ENCODE peak calls at places on chromosomes 11 and 22, in eight cellular contexts. C, W, M, A, T, D, F and K are unnamed samples.

GRCh38 chr22:29727248-29727551 is 7.4 kb downstream of the CABP7 start:
- DNase-seq in A (peak; percentile 65), T (no peak), C (peak; percentile 27), M (no peak), D (no peak), W (peak; percentile 76), F (no peak), K (peak; percentile 81)

GRCh38 chr22:20434264-20434751 is 3.3 kb downstream of the SCARF2 start:
- DNase-seq in A (no peak), D (no peak), C (no peak), T (no peak), W (no peak), M (no peak), F (no peak), K (no peak)

GRCh38 chr22:49417833-49418232 is 409.8 kb downstream of the BRD1 start:
- DNase-seq in T (no peak), M (no peak), A (no peak), W (no peak), C (no peak), D (no peak), F (no peak), K (no peak)

GRCh38 chr11:38865922-38866321 is 2267.9 kb upstream of the RAG2 start:
- DNase-seq in F (no peak), W (no peak), T (no peak), M (no peak), C (no peak), A (no peak), D (no peak), K (no peak)

GRCh38 chr22:42760806-42761565 is 40.3 kb upstream of the A4GALT start:
- DNase-seq in D (no peak), C (no peak), W (no peak), M (no peak), F (no peak), A (no peak), T (no peak), K (no peak)

GRCh38 chr11:131600591-131600990 is 230.2 kb downstream of the NTM start:
- DNase-seq in M (peak; percentile 8), D (no peak), A (no peak), C (no peak), F (no peak), W (no peak), T (no peak), K (no peak)

GRCh38 chr11:38530226-38530625 is 1932.2 kb upstream of the RAG2 start:
- DNase-seq in T (peak; percentile 87), W (no peak), C (no peak), A (no peak), F (no peak), M (no peak), D (no peak), K (no peak)

GRCh38 chr11:9565822-9566560 is 7.5 kb upstream of the WEE1 start:
- DNase-seq in T (peak; percentile 100), D (no peak), F (peak; percentile 27), M (peak; percentile 98), C (peak; percentile 61), W (peak; percentile 19), A (peak; percentile 83), K (peak; percentile 76)

GRCh38 chr11:43928721-43929120 is 13.7 kb upstream of the C11orf96 start:
- DNase-seq in T (no peak), F (no peak), C (no peak), M (no peak), D (no peak), A (no peak), W (no peak), K (no peak)

GRCh38 chr11:96459751-96460150 is 69.9 kb downstream of the JRKL start:
- DNase-seq in A (no peak), W (no peak), M (no peak), D (no peak), F (no peak), T (no peak), C (no peak), K (no peak)

GRCh38 chr11:77089004-77089545 is 13.6 kb upstream of the OMP start:
- DNase-seq in D (no peak), C (no peak), F (peak; percentile 15), T (no peak), M (no peak), W (no peak), A (no peak), K (no peak)

GRCh38 chr11:119380160-119380815 is 1.2 kb downstream of the USP2 start:
- DNase-seq in W (no peak), A (no peak), D (no peak), F (no peak), M (no peak), T (no peak), C (no peak), K (no peak)

GRCh38 chr11:68956547-68957254 is 24.1 kb downstream of the MRGPRD start:
- DNase-seq in W (no peak), C (no peak), M (no peak), F (no peak), T (no peak), D (no peak), A (no peak), K (no peak)

GRCh38 chr22:25032066-25032465 is 79.5 kb downstream of the KIAA1671 start:
- DNase-seq in D (no peak), C (no peak), M (no peak), A (no peak), F (no peak), T (no peak), W (no peak), K (no peak)

GRCh38 chr22:46442217-46442853 is 95.1 kb downstream of the CELSR1 start:
- DNase-seq in W (no peak), F (no peak), D (no peak), A (no peak), C (no peak), T (no peak), M (no peak), K (no peak)

GRCh38 chr22:50157976-50158375 is 12.6 kb upstream of the PANX2 start:
- DNase-seq in M (no peak), C (peak; percentile 77), D (no peak), F (no peak), A (peak; percentile 79), T (peak; percentile 68), W (no peak), K (no peak)

GRCh38 chr11:35144811-35145210 is 5.8 kb downstream of the CD44 start:
- DNase-seq in A (no peak), M (no peak), W (no peak), F (no peak), C (no peak), D (no peak), T (no peak), K (no peak)

GRCh38 chr22:44358723-44359440 is 46.1 kb upstream of the SHISAL1 start:
- DNase-seq in D (no peak), T (no peak), M (no peak), W (peak; percentile 7), C (no peak), A (no peak), F (no peak), K (no peak)

GRCh38 chr11:104522650-104523049 is 358.7 kb upstream of the PDGFD start:
- DNase-seq in T (no peak), C (no peak), A (no peak), D (no peak), M (no peak), W (no peak), F (peak; percentile 13), K (no peak)

GRCh38 chr22:39994566-39995345 is at the start of gene FAM83F:
- DNase-seq in M (no peak), F (peak; percentile 85), C (peak; percentile 68), D (no peak), A (peak; percentile 86), W (peak; percentile 68), T (peak; percentile 69), K (peak; percentile 72)

GRCh38 chr11:125262825-125263218 is 98.3 kb downstream of the PKNOX2 start:
- DNase-seq in F (no peak), T (no peak), M (no peak), C (no peak), W (peak; percentile 31), D (peak; percentile 19), A (no peak), K (no peak)
- TF ChIP-seq CTCF in F (no peak), T (no peak), M (no peak), C (no peak), W (no peak), D (no peak), A (no peak), K (no peak)

GRCh38 chr11:65027213-65028067 is at the start of gene SNX15:
- DNase-seq in M (peak; percentile 91), W (peak; percentile 89), F (peak; percentile 91), A (peak; percentile 93), C (peak; percentile 99), T (peak; percentile 96), D (peak; percentile 87), K (peak; percentile 93)
- TF ChIP-seq CTCF in M (peak; percentile 60), W (peak; percentile 74), F (peak; percentile 24), A (peak; percentile 77), C (peak; percentile 66), T (peak; percentile 34), D (peak; percentile 90), K (no peak)

GRCh38 chr11:18012906-18013781 is at the start of gene SERGEF:
- DNase-seq in C (peak; percentile 97), F (peak; percentile 98), A (peak; percentile 98), D (peak; percentile 85), W (peak; percentile 94), M (peak; percentile 52), T (peak; percentile 93), K (peak; percentile 98)
- TF ChIP-seq CTCF in C (no peak), F (no peak), A (no peak), D (peak; percentile 64), W (no peak), M (no peak), T (no peak), K (no peak)

GRCh38 chr11:93225642-93226041 is 27.9 kb upstream of the SLC36A4 start:
- DNase-seq in C (no peak), D (no peak), M (no peak), F (no peak), W (no peak), A (no peak), T (no peak), K (no peak)
- TF ChIP-seq CTCF in C (no peak), D (peak; percentile 46), M (peak; percentile 15), F (no peak), W (no peak), A (peak; percentile 13), T (peak; percentile 16), K (no peak)

DNA sequence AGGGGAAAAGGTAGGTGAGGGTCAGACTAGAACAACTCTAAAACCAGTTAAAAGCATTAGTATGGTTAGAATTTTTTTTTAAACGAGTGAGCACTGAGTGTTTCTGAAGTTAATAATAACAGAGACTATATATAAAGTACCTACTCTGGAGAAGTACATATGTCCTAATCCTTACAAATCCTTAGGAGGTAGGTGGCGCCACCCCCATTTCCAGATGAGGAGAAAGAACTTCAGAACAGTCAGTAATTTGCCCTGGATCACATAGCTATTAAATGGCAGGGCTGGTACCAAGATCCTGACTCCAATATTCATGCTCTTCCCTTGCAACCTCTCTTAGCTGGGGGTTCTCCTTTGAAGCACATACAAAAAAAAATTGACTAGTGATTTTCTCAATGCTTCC is 80.5 kb downstream of the CLPB start:
- DNase-seq in W (peak; percentile 47), T (no peak), F (no peak), D (no peak), M (no peak), C (no peak), A (peak; percentile 38), K (no peak)
- TF ChIP-seq CTCF in W (no peak), T (peak; percentile 8), F (no peak), D (no peak), M (peak; percentile 17), C (no peak), A (peak; percentile 6), K (no peak)

GRCh38 chr11:723120-723883 is 17.3 kb downstream of the EPS8L2 start:
- DNase-seq in M (no peak), W (no peak), C (peak; percentile 62), A (peak; percentile 59), T (peak; percentile 32), D (no peak), F (peak; percentile 45), K (peak; percentile 85)
- TF ChIP-seq CTCF in M (peak; percentile 51), W (peak; percentile 38), C (peak; percentile 51), A (peak; percentile 67), T (peak; percentile 48), D (peak; percentile 72), F (peak; percentile 49), K (peak; percentile 49)